ENCODE peak calls at places on chromosomes 12 and 14, in nine cellular contexts. G is heart left ventricle; N is AG04450; P is lower lobe of right lung; A is A549; B is ascending aorta; O is gastrocnemius medialis; Y is CD8-positive, alpha-beta T cell; C is AG10803. V is an unnamed sample.

GRCh38 chr14:95240859-95241813 is 78.6 kb downstream of the CLMN start:
- DNase-seq in N (no peak), B (no peak), Y (no peak), P (no peak), A (no peak), O (no peak), G (no peak), C (peak; percentile 72), V (peak; percentile 43)

GRCh38 chr14:68658029-68658509 is 134.8 kb downstream of the ZFP36L1 start:
- DNase-seq in O (no peak), G (no peak), P (no peak), B (peak; percentile 51), Y (peak; percentile 31), N (no peak), A (no peak), C (no peak), V (no peak)

GRCh38 chr14:64923015-64923414 is 8.8 kb downstream of the CHURC1 start:
- DNase-seq in N (no peak), A (no peak), Y (no peak), O (no peak), B (no peak), G (no peak), P (no peak), C (no peak), V (no peak)

GRCh38 chr12:112728909-112729308 is 62.6 kb upstream of the RPH3A start:
- DNase-seq in B (no peak), G (no peak), O (no peak), C (no peak), A (no peak), P (no peak), N (no peak), Y (no peak), V (no peak)

GRCh38 chr14:102678394-102678793 is 85.9 kb downstream of the RCOR1 start:
- DNase-seq in P (no peak), Y (no peak), A (no peak), G (no peak), O (no peak), N (no peak), B (no peak), C (no peak), V (no peak)

GRCh38 chr14:99043756-99044155 is 228.2 kb downstream of the BCL11B start:
- DNase-seq in O (no peak), Y (no peak), C (no peak), N (no peak), G (no peak), A (no peak), P (no peak), B (peak; percentile 40), V (no peak)

GRCh38 chr14:105430042-105430441 is 10.4 kb downstream of the MTA1 start:
- DNase-seq in Y (no peak), B (no peak), P (no peak), C (no peak), O (no peak), N (no peak), G (no peak), A (no peak), V (no peak)

GRCh38 chr12:83168756-83169155 is 482.1 kb downstream of the TMTC2 start:
- DNase-seq in A (no peak), N (no peak), C (no peak), G (no peak), Y (no peak), B (no peak), P (no peak), O (no peak), V (no peak)

GRCh38 chr14:72736791-72737559 is 156.9 kb downstream of the DPF3 start:
- DNase-seq in P (no peak), A (no peak), G (no peak), B (peak; percentile 18), Y (no peak), N (no peak), O (no peak), C (peak; percentile 89), V (peak; percentile 36)

GRCh38 chr12:45598761-45599160 is 130.7 kb upstream of the ARID2 start:
- DNase-seq in G (no peak), N (no peak), Y (no peak), A (no peak), B (no peak), C (no peak), P (no peak), O (no peak), V (no peak)

GRCh38 chr12:91778091-91778819 is 367.4 kb downstream of the BTG1 start:
- DNase-seq in G (no peak), O (no peak), N (no peak), P (no peak), A (no peak), B (no peak), Y (no peak), C (peak; percentile 18), V (peak; percentile 43)

GRCh38 chr14:89814126-89814525 is 140.4 kb downstream of the EFCAB11 start:
- DNase-seq in G (no peak), A (no peak), N (no peak), C (no peak), P (no peak), O (no peak), Y (no peak), B (no peak), V (no peak)

GRCh38 chr12:95102916-95103671 is 29.7 kb upstream of the NR2C1 start:
- DNase-seq in Y (no peak), G (no peak), B (no peak), C (peak; percentile 59), P (no peak), O (no peak), N (peak; percentile 71), A (peak; percentile 85), V (peak; percentile 35)

GRCh38 chr12:78793491-78793890 is 71.1 kb upstream of the SYT1 start:
- DNase-seq in N (no peak), P (no peak), A (no peak), O (no peak), Y (no peak), G (no peak), B (no peak), C (peak; percentile 38), V (peak; percentile 55)
- TF ChIP-seq CTCF in N (no peak), P (no peak), A (no peak), O (no peak), Y (no peak), G (no peak), B (no peak), C (no peak), V (no peak)

DNA sequence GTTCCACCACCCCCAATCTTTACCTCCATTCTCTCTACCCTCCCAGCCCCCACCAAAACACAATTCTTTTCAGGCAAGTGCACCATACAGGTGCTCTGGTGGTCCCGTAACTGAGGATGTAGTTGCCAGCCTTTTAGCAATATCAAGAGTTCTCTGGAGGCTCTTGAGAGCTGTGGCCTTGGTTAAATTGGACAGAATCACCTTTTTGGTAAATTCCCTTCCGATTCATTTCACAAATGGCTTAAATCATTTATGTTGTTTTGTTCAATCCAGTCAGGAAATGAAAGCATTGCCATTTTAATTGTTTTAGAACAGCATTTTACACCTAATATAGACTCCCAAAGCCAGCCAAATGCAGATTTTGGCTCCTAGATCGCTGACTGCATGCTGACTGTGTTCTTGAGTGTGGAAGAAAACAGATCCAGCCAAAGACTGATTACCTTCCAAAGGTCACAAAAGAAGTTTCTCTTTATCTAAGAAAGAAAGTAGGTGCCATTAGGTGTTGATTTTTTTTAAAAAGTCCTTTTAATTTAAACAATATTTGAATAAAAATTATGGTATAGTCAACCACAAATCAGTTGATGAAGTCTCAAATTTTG is 25.6 kb downstream of the CRADD start:
- DNase-seq in A (no peak), B (no peak), O (no peak), P (no peak), G (no peak), Y (no peak), C (no peak), N (no peak), V (no peak)
- H3K4me3 ChIP-seq in A (no peak overlapping the region), B (no peak overlapping the region), O (no peak overlapping the region), P (no peak overlapping the region), G (no peak overlapping the region), Y (no peak overlapping the region), C (no peak overlapping the region), N (no peak overlapping the region), V (no peak overlapping the region)

DNA sequence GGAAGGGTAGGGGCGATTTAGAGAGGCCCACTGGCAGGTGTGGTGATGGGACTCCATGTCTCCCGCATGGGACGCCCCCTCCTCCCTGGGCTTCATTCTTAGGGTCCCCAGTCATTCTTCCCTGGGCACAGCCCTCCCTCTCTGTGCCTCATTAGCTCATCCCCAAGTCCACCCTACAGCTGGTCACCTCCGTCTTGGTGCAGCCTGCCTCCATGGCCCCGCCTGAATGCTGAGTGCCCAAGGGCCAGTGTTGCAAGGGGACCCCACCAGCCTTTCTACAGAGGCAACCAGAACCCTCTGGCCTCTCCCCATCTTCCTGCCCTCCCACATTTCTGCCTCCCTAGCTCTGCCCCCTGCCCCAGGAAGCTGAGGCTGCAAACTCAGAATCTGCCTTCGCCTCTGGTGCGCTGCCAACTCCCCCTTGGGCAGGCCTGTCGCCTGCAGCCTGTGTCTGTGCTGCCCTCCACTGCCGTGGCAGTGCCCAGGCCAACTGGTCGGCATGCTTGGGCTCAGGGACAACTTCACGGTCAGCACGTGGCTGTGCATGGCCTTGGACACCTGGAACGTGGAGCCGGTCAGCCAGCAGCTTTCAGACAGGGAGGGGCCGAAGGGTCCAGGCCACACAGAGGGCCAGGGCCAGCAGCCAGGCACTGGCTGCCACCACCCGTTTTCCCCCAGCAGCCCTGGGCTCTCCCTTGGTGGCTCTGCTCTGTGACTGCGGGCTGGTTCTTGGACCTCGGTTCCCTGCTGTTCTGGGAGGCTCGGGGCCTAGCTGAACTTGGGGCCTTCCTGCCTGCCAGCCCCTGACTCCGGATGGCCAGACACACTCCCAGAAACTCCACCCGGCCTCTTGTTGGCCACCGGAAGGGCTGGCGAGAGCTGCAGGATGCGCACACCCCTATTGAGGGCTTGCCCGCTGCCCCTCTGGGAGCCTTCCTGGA is 33.9 kb upstream of the PPP1R13B start:
- DNase-seq in O (no peak), A (no peak), C (no peak), B (no peak), Y (no peak), G (peak; percentile 82), N (no peak), P (no peak), V (no peak)
- TF ChIP-seq CTCF in O (no peak), A (no peak), C (no peak), B (no peak), Y (no peak), G (peak; percentile 31), N (no peak), P (no peak), V (no peak)

GRCh38 chr12:57850924-57851323 is 4.4 kb upstream of the CTDSP2 start:
- DNase-seq in A (no peak), Y (no peak), B (no peak), P (no peak), N (no peak), O (no peak), G (peak; percentile 46), C (no peak), V (no peak)

GRCh38 chr12:57852195-57852594 is 5.7 kb upstream of the CTDSP2 start:
- DNase-seq in B (peak; percentile 82), O (peak; percentile 73), C (no peak), G (peak; percentile 76), N (no peak), A (no peak), P (no peak), Y (no peak), V (no peak)

GRCh38 chr12:57852620-57853509 is 6.3 kb upstream of the CTDSP2 start:
- DNase-seq in Y (no peak), A (no peak), G (peak; percentile 78), O (peak; percentile 81), P (peak; percentile 67), C (no peak), N (no peak), B (peak; percentile 82), V (peak; percentile 38)

GRCh38 chr12:57853864-57854556 is 7.5 kb upstream of the CTDSP2 start:
- DNase-seq in P (no peak), B (no peak), Y (no peak), N (no peak), A (no peak), C (no peak), G (no peak), O (no peak), V (no peak)

GRCh38 chr12:57851552-57852186 is 5.1 kb upstream of the CTDSP2 start:
- DNase-seq in B (no peak), O (no peak), Y (no peak), P (no peak), A (no peak), C (no peak), N (no peak), G (no peak), V (no peak)
- H3K4me3 ChIP-seq in B (peak overlapping the region; percentile 61), O (peak overlapping the region; percentile 53), Y (no peak overlapping the region), P (no peak overlapping the region), A (no peak overlapping the region), C (no peak overlapping the region), N (no peak overlapping the region), G (no peak overlapping the region), V (no peak overlapping the region)

V was measured in fibroblast of villous mesenchyme.